ENCODE peak calls at places on chromosomes 13 and 19, in six cellular contexts. One of them, this sample, is unnamed.

GRCh38 chr19:18055967-18056366 is 30.8 kb downstream of the IL12RB1 start:
- DNase-seq in breast epithelium: no peak
- DNase-seq in SK-N-MC: no peak
- DNase-seq in endothelial cell of umbilical vein: no peak
- DNase-seq in GM12891: no peak
- DNase-seq in esophagus muscularis mucosa: no peak
- DNase-seq in this sample: no peak

GRCh38 chr19:38891791-38892190 is 7.6 kb downstream of the SIRT2 start:
- DNase-seq in breast epithelium: peak
- DNase-seq in SK-N-MC: no peak
- DNase-seq in endothelial cell of umbilical vein: no peak
- DNase-seq in GM12891: no peak
- DNase-seq in esophagus muscularis mucosa: no peak
- DNase-seq in this sample: no peak

GRCh38 chr19:41956621-41957020 is 2.5 kb downstream of the RABAC1 start:
- DNase-seq in breast epithelium: no peak
- DNase-seq in SK-N-MC: no peak
- DNase-seq in endothelial cell of umbilical vein: no peak
- DNase-seq in GM12891: no peak
- DNase-seq in esophagus muscularis mucosa: no peak
- DNase-seq in this sample: no peak

GRCh38 chr13:37029617-37030016 is 29.0 kb downstream of the EXOSC8 start:
- DNase-seq in breast epithelium: no peak
- DNase-seq in SK-N-MC: no peak
- DNase-seq in endothelial cell of umbilical vein: peak
- DNase-seq in GM12891: no peak
- DNase-seq in esophagus muscularis mucosa: no peak
- DNase-seq in this sample: no peak

GRCh38 chr13:98925949-98926348 is 51.9 kb downstream of the DOCK9 start:
- DNase-seq in breast epithelium: no peak
- DNase-seq in SK-N-MC: no peak
- DNase-seq in endothelial cell of umbilical vein: no peak
- DNase-seq in GM12891: no peak
- DNase-seq in esophagus muscularis mucosa: no peak
- DNase-seq in this sample: no peak

GRCh38 chr19:4327252-4327876 is 11.3 kb downstream of the STAP2 start:
- DNase-seq in breast epithelium: peak
- DNase-seq in SK-N-MC: peak
- DNase-seq in endothelial cell of umbilical vein: peak
- DNase-seq in GM12891: no peak
- DNase-seq in esophagus muscularis mucosa: no peak
- DNase-seq in this sample: peak

GRCh38 chr13:55038230-55038629 is 2009.6 kb downstream of the OLFM4 start:
- DNase-seq in breast epithelium: no peak
- DNase-seq in SK-N-MC: no peak
- DNase-seq in endothelial cell of umbilical vein: no peak
- DNase-seq in GM12891: no peak
- DNase-seq in esophagus muscularis mucosa: no peak
- DNase-seq in this sample: no peak

GRCh38 chr19:17107546-17108452 is 32.2 kb downstream of the MYO9B start:
- DNase-seq in breast epithelium: peak
- DNase-seq in SK-N-MC: no peak
- DNase-seq in endothelial cell of umbilical vein: peak
- DNase-seq in GM12891: no peak
- DNase-seq in esophagus muscularis mucosa: no peak
- DNase-seq in this sample: peak

GRCh38 chr13:112842931-112843391 is 126.1 kb upstream of the MCF2L start:
- DNase-seq in breast epithelium: no peak
- DNase-seq in SK-N-MC: no peak
- DNase-seq in endothelial cell of umbilical vein: no peak
- DNase-seq in GM12891: no peak
- DNase-seq in esophagus muscularis mucosa: no peak
- DNase-seq in this sample: no peak

DNA sequence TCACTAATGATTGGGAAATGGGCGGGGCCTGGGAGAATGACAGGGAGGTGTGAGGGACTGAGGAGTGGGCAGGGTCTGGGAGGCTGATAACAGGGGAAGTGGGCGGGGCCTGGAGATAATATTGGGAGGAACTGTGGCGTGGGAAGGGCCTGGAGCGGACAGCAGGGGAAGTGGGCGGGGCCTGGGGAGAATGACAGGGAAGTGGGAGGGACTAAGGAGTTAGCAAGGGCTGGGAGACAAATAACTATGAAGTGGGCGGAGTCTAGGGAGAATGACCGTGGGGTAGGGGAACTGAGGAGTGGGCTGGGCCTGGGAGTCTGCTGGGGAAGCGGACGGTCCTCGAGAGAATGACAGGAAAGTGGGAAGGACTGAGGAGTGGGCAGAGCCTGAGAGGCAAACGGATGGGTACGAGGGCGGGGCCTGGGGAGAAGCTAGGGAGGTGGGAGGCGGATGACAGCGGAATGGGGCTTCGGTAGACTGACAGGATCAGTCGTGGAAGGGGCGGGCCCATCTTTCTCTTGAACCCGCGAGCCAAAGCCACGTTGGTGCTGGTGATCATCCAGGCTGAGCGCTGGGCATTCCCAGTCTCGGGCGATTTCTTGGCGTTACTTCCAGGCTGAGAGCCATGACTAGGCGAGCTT is 14.0 kb upstream of the TUBB4A start:
- DNase-seq in breast epithelium: peak
- DNase-seq in SK-N-MC: peak
- DNase-seq in endothelial cell of umbilical vein: peak
- DNase-seq in GM12891: peak
- DNase-seq in esophagus muscularis mucosa: peak
- DNase-seq in this sample: peak
- TF ChIP-seq POLR2AphosphoS5 in breast epithelium: no peak
- TF ChIP-seq POLR2AphosphoS5 in SK-N-MC: no peak
- TF ChIP-seq POLR2AphosphoS5 in endothelial cell of umbilical vein: peak
- TF ChIP-seq POLR2AphosphoS5 in GM12891: peak
- TF ChIP-seq POLR2AphosphoS5 in esophagus muscularis mucosa: peak
- TF ChIP-seq POLR2AphosphoS5 in this sample: peak

GRCh38 chr19:1069009-1069779 is 2.2 kb downstream of the ARHGAP45 start:
- DNase-seq in breast epithelium: no peak
- DNase-seq in SK-N-MC: no peak
- DNase-seq in endothelial cell of umbilical vein: peak
- DNase-seq in GM12891: no peak
- DNase-seq in esophagus muscularis mucosa: peak
- DNase-seq in this sample: no peak
- TF ChIP-seq POLR2AphosphoS5 in breast epithelium: no peak
- TF ChIP-seq POLR2AphosphoS5 in SK-N-MC: no peak
- TF ChIP-seq POLR2AphosphoS5 in endothelial cell of umbilical vein: no peak
- TF ChIP-seq POLR2AphosphoS5 in GM12891: peak
- TF ChIP-seq POLR2AphosphoS5 in esophagus muscularis mucosa: no peak
- TF ChIP-seq POLR2AphosphoS5 in this sample: peak

DNA sequence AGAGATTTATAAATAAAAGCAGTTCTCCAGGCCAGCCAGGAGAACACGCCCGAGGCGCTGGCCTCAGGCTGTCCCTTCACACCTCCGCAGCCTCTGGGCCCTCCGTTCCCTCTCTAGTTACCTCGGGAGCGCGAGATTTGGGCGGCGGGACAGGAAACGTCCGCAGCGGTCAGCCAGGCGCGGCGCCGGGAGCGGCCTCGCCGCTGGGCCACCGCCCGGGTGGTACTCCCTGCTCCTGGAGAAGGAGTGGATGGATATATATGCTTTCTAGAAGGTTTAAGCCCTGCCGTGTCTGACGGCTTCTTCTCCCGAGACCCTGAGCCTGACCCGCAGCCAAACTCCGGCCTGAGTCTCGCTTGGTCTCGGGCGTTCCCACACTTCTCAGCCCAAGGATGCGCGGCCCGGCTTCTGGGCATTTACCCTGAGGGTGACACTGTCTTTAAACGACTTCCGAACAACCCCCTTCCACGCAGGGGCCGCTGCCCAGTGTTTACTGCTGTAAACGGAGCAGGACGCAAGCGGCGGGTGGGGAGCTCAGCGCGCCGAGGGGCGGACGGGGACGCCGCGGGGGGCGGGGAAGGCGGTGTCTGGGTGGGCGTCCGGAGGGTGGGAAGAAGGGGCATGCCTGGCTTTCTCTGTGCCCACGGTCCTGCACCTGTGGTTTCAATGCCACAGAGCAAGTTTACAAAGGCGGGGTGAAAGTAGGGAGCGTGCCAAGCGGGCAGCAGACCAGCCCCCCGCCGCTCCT is 2.0 kb upstream of the ZIC2 start:
- DNase-seq in breast epithelium: peak
- DNase-seq in SK-N-MC: no peak
- DNase-seq in endothelial cell of umbilical vein: no peak
- DNase-seq in GM12891: no peak
- DNase-seq in esophagus muscularis mucosa: no peak
- DNase-seq in this sample: no peak
- TF ChIP-seq POLR2AphosphoS5 in breast epithelium: no peak
- TF ChIP-seq POLR2AphosphoS5 in SK-N-MC: peak
- TF ChIP-seq POLR2AphosphoS5 in endothelial cell of umbilical vein: no peak
- TF ChIP-seq POLR2AphosphoS5 in GM12891: no peak
- TF ChIP-seq POLR2AphosphoS5 in esophagus muscularis mucosa: no peak
- TF ChIP-seq POLR2AphosphoS5 in this sample: no peak

GRCh38 chr19:40363128-40363527 is 14.6 kb downstream of the PLD3 start:
- DNase-seq in breast epithelium: no peak
- DNase-seq in SK-N-MC: no peak
- DNase-seq in endothelial cell of umbilical vein: no peak
- DNase-seq in GM12891: no peak
- DNase-seq in esophagus muscularis mucosa: no peak
- DNase-seq in this sample: no peak
- TF ChIP-seq POLR2AphosphoS5 in breast epithelium: no peak
- TF ChIP-seq POLR2AphosphoS5 in SK-N-MC: no peak
- TF ChIP-seq POLR2AphosphoS5 in endothelial cell of umbilical vein: no peak
- TF ChIP-seq POLR2AphosphoS5 in GM12891: no peak
- TF ChIP-seq POLR2AphosphoS5 in esophagus muscularis mucosa: no peak
- TF ChIP-seq POLR2AphosphoS5 in this sample: no peak

GRCh38 chr13:51728972-51729371 is 75.0 kb downstream of the DHRS12 start:
- DNase-seq in breast epithelium: no peak
- DNase-seq in SK-N-MC: peak
- DNase-seq in endothelial cell of umbilical vein: no peak
- DNase-seq in GM12891: no peak
- DNase-seq in esophagus muscularis mucosa: no peak
- DNase-seq in this sample: no peak

GRCh38 chr13:51730927-51731326 is 73.0 kb downstream of the DHRS12 start:
- DNase-seq in breast epithelium: no peak
- DNase-seq in SK-N-MC: no peak
- DNase-seq in endothelial cell of umbilical vein: no peak
- DNase-seq in GM12891: no peak
- DNase-seq in esophagus muscularis mucosa: no peak
- DNase-seq in this sample: no peak

GRCh38 chr13:51733656-51734334 is 70.2 kb downstream of the DHRS12 start:
- DNase-seq in breast epithelium: no peak
- DNase-seq in SK-N-MC: no peak
- DNase-seq in endothelial cell of umbilical vein: no peak
- DNase-seq in GM12891: no peak
- DNase-seq in esophagus muscularis mucosa: peak
- DNase-seq in this sample: no peak

GRCh38 chr13:51729853-51730553 is 74.0 kb downstream of the DHRS12 start:
- DNase-seq in breast epithelium: peak
- DNase-seq in SK-N-MC: no peak
- DNase-seq in endothelial cell of umbilical vein: peak
- DNase-seq in GM12891: no peak
- DNase-seq in esophagus muscularis mucosa: no peak
- DNase-seq in this sample: peak

GRCh38 chr13:51731759-51732158 is 72.2 kb downstream of the DHRS12 start:
- DNase-seq in breast epithelium: no peak
- DNase-seq in SK-N-MC: peak
- DNase-seq in endothelial cell of umbilical vein: no peak
- DNase-seq in GM12891: no peak
- DNase-seq in esophagus muscularis mucosa: no peak
- DNase-seq in this sample: no peak
- TF ChIP-seq POLR2AphosphoS5 in breast epithelium: no peak
- TF ChIP-seq POLR2AphosphoS5 in SK-N-MC: no peak
- TF ChIP-seq POLR2AphosphoS5 in endothelial cell of umbilical vein: no peak
- TF ChIP-seq POLR2AphosphoS5 in GM12891: no peak
- TF ChIP-seq POLR2AphosphoS5 in esophagus muscularis mucosa: peak
- TF ChIP-seq POLR2AphosphoS5 in this sample: peak

DNA sequence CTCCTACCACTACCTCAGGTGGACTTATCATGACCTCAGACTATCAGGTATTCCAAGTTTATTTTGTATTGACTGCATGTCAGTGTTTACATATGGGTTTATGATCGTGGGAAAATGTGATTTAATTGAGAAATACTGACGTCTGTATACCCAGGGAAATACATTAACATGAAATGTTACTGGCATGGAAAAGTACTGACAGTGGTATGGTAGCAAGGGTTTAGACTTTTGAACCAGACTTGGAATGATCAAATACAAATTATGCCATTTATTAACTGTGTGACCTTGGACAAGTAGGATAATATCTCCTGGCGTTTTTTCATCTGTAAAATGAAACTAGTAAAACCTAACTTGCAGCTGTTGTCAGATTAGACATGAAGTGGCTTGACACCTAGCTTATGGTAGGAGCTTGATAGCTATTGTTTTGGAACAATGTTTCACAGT is 147.7 kb downstream of the CDK8 start:
- DNase-seq in breast epithelium: no peak
- DNase-seq in SK-N-MC: no peak
- DNase-seq in endothelial cell of umbilical vein: no peak
- DNase-seq in GM12891: no peak
- DNase-seq in esophagus muscularis mucosa: no peak
- DNase-seq in this sample: no peak
- TF ChIP-seq POLR2AphosphoS5 in breast epithelium: no peak
- TF ChIP-seq POLR2AphosphoS5 in SK-N-MC: no peak
- TF ChIP-seq POLR2AphosphoS5 in endothelial cell of umbilical vein: no peak
- TF ChIP-seq POLR2AphosphoS5 in GM12891: no peak
- TF ChIP-seq POLR2AphosphoS5 in esophagus muscularis mucosa: no peak
- TF ChIP-seq POLR2AphosphoS5 in this sample: no peak

GRCh38 chr19:57606931-57607330 is 7.1 kb upstream of the ZNF134 start:
- DNase-seq in breast epithelium: no peak
- DNase-seq in SK-N-MC: no peak
- DNase-seq in endothelial cell of umbilical vein: no peak
- DNase-seq in GM12891: no peak
- DNase-seq in esophagus muscularis mucosa: no peak
- DNase-seq in this sample: no peak
- TF ChIP-seq POLR2AphosphoS5 in breast epithelium: no peak
- TF ChIP-seq POLR2AphosphoS5 in SK-N-MC: no peak
- TF ChIP-seq POLR2AphosphoS5 in endothelial cell of umbilical vein: no peak
- TF ChIP-seq POLR2AphosphoS5 in GM12891: no peak
- TF ChIP-seq POLR2AphosphoS5 in esophagus muscularis mucosa: no peak
- TF ChIP-seq POLR2AphosphoS5 in this sample: no peak

DNA sequence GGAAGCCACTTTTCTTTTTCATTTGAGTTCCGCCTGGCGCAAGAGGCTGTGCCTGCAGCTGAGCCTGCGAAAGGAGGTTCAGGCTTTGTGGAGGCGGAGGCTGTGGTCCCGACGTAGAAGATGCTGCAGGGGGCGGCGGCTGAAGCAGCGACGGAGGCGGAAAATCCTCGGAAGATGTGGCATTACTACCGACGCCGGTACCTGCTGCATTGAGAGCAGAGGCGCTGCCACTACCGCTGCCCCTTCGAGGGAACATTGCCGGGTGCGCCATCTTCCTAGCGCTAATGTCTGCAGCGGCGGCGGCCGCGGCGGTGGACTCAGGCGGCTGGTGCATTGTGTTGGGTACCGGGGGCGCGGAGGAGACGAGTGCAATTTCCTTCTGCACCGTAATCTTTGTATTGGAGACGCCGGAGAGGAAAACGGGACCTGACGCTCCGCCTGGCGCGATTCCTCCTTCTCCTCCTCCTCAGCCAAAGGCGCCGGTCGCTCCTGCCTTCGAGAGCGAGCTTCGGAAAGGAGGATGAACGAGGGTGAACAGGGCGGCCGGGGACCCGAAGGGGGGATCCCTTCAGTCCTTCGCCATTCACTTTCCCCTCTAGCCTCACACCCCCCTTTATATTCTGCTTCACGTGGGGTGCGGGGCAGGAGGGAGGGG is at the start of gene TSC22D1:
- DNase-seq in breast epithelium: no peak
- DNase-seq in SK-N-MC: no peak
- DNase-seq in endothelial cell of umbilical vein: peak
- DNase-seq in GM12891: peak
- DNase-seq in esophagus muscularis mucosa: no peak
- DNase-seq in this sample: peak
- TF ChIP-seq POLR2AphosphoS5 in breast epithelium: no peak
- TF ChIP-seq POLR2AphosphoS5 in SK-N-MC: no peak
- TF ChIP-seq POLR2AphosphoS5 in endothelial cell of umbilical vein: peak
- TF ChIP-seq POLR2AphosphoS5 in GM12891: no peak
- TF ChIP-seq POLR2AphosphoS5 in esophagus muscularis mucosa: peak
- TF ChIP-seq POLR2AphosphoS5 in this sample: no peak

This sample was measured in sigmoid colon.